ENCODE peak calls at places on chromosomes 11 and 22, in ten cellular contexts. One of them, this sample, is unnamed.

GRCh38 chr22:46587492-46588278 is 32.5 kb upstream of the GRAMD4 start:
- DNase-seq in right lobe of liver: peak
- DNase-seq in dorsolateral prefrontal cortex: no peak
- DNase-seq in WERI-Rb-1: no peak
- DNase-seq in CD8-positive, alpha-beta T cell: no peak
- DNase-seq in lower lobe of right lung: peak
- DNase-seq in colonic mucosa: peak
- DNase-seq in psoas muscle: peak
- DNase-seq in A549: no peak
- DNase-seq in CD8-positive, alpha-beta memory T cell: peak
- DNase-seq in this sample: peak

GRCh38 chr11:102497061-102497460 is 33.5 kb downstream of the MMP7 start:
- DNase-seq in right lobe of liver: no peak
- DNase-seq in dorsolateral prefrontal cortex: no peak
- DNase-seq in WERI-Rb-1: no peak
- DNase-seq in CD8-positive, alpha-beta T cell: no peak
- DNase-seq in lower lobe of right lung: no peak
- DNase-seq in colonic mucosa: no peak
- DNase-seq in psoas muscle: no peak
- DNase-seq in A549: no peak
- DNase-seq in CD8-positive, alpha-beta memory T cell: no peak
- DNase-seq in this sample: no peak

GRCh38 chr11:119531091-119531490 is 108.1 kb upstream of the THY1 start:
- DNase-seq in right lobe of liver: peak
- DNase-seq in dorsolateral prefrontal cortex: peak
- DNase-seq in WERI-Rb-1: no peak
- DNase-seq in CD8-positive, alpha-beta T cell: no peak
- DNase-seq in lower lobe of right lung: no peak
- DNase-seq in colonic mucosa: no peak
- DNase-seq in psoas muscle: no peak
- DNase-seq in A549: no peak
- DNase-seq in CD8-positive, alpha-beta memory T cell: no peak
- DNase-seq in this sample: no peak

GRCh38 chr11:2276999-2277328 is 6.6 kb upstream of the ASCL2 start:
- DNase-seq in right lobe of liver: no peak
- DNase-seq in dorsolateral prefrontal cortex: no peak
- DNase-seq in WERI-Rb-1: peak
- DNase-seq in CD8-positive, alpha-beta T cell: no peak
- DNase-seq in lower lobe of right lung: no peak
- DNase-seq in colonic mucosa: peak
- DNase-seq in psoas muscle: no peak
- DNase-seq in A549: no peak
- DNase-seq in CD8-positive, alpha-beta memory T cell: no peak
- DNase-seq in this sample: no peak

GRCh38 chr11:72446929-72447753 is 12.8 kb upstream of the CLPB start:
- DNase-seq in right lobe of liver: no peak
- DNase-seq in dorsolateral prefrontal cortex: no peak
- DNase-seq in WERI-Rb-1: no peak
- DNase-seq in CD8-positive, alpha-beta T cell: no peak
- DNase-seq in lower lobe of right lung: no peak
- DNase-seq in colonic mucosa: no peak
- DNase-seq in psoas muscle: no peak
- DNase-seq in A549: peak
- DNase-seq in CD8-positive, alpha-beta memory T cell: peak
- DNase-seq in this sample: no peak

GRCh38 chr22:36445158-36445668 is 36.2 kb downstream of the TXN2 start:
- DNase-seq in right lobe of liver: no peak
- DNase-seq in dorsolateral prefrontal cortex: no peak
- DNase-seq in WERI-Rb-1: no peak
- DNase-seq in CD8-positive, alpha-beta T cell: no peak
- DNase-seq in lower lobe of right lung: no peak
- DNase-seq in colonic mucosa: no peak
- DNase-seq in psoas muscle: peak
- DNase-seq in A549: no peak
- DNase-seq in CD8-positive, alpha-beta memory T cell: no peak
- DNase-seq in this sample: no peak

GRCh38 chr11:90288207-90288821 is 65.5 kb upstream of the CHORDC1 start:
- DNase-seq in right lobe of liver: no peak
- DNase-seq in dorsolateral prefrontal cortex: no peak
- DNase-seq in WERI-Rb-1: no peak
- DNase-seq in CD8-positive, alpha-beta T cell: no peak
- DNase-seq in lower lobe of right lung: no peak
- DNase-seq in colonic mucosa: no peak
- DNase-seq in psoas muscle: no peak
- DNase-seq in A549: peak
- DNase-seq in CD8-positive, alpha-beta memory T cell: no peak
- DNase-seq in this sample: no peak

GRCh38 chr11:85961130-85961529 is 105.9 kb downstream of the CCDC83 start:
- DNase-seq in right lobe of liver: no peak
- DNase-seq in dorsolateral prefrontal cortex: no peak
- DNase-seq in WERI-Rb-1: no peak
- DNase-seq in CD8-positive, alpha-beta T cell: no peak
- DNase-seq in lower lobe of right lung: no peak
- DNase-seq in colonic mucosa: no peak
- DNase-seq in psoas muscle: no peak
- DNase-seq in A549: no peak
- DNase-seq in CD8-positive, alpha-beta memory T cell: no peak
- DNase-seq in this sample: no peak

GRCh38 chr22:42282252-42282942 is 11.9 kb upstream of the TCF20 start:
- DNase-seq in right lobe of liver: peak
- DNase-seq in dorsolateral prefrontal cortex: no peak
- DNase-seq in WERI-Rb-1: no peak
- DNase-seq in CD8-positive, alpha-beta T cell: no peak
- DNase-seq in lower lobe of right lung: peak
- DNase-seq in colonic mucosa: no peak
- DNase-seq in psoas muscle: peak
- DNase-seq in A549: no peak
- DNase-seq in CD8-positive, alpha-beta memory T cell: no peak
- DNase-seq in this sample: peak

DNA sequence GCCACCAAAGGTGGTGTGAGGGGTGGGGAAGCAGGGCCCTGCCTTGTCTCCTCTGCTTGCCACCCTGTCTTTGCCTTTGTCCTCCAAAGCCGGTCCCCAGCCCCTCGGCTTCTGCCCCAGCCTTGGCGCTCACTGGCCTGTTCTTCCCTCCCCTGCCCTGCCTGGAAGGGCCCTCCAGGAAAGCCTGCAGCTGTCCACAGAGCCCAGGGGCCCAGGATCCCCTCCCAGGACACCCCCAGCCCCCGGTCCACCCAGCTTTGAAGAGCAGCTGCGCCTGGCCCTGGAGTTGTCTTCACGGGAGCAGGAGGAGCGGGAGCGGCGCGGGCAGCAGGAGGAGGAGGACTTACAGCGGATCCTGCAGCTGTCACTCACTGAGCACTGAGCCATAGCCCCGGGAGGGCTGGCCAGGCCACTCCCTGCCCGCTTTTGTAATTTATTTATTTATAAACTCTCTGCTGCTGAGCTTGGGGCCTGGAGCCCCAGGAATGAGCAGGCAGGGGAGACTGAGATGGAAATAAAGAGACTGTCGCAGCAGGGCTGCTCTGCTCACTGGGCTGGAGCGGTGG is 1.3 kb upstream of the SSH3 start:
- DNase-seq in right lobe of liver: peak
- DNase-seq in dorsolateral prefrontal cortex: peak
- DNase-seq in WERI-Rb-1: peak
- DNase-seq in CD8-positive, alpha-beta T cell: no peak
- DNase-seq in lower lobe of right lung: peak
- DNase-seq in colonic mucosa: peak
- DNase-seq in psoas muscle: peak
- DNase-seq in A549: peak
- DNase-seq in CD8-positive, alpha-beta memory T cell: no peak
- DNase-seq in this sample: peak
- H3K27ac ChIP-seq in right lobe of liver: no peak
- H3K27ac ChIP-seq in dorsolateral prefrontal cortex: peak
- H3K27ac ChIP-seq in WERI-Rb-1: peak
- H3K27ac ChIP-seq in CD8-positive, alpha-beta T cell: no peak
- H3K27ac ChIP-seq in lower lobe of right lung: peak
- H3K27ac ChIP-seq in colonic mucosa: peak
- H3K27ac ChIP-seq in psoas muscle: peak
- H3K27ac ChIP-seq in A549: no peak
- H3K27ac ChIP-seq in CD8-positive, alpha-beta memory T cell: no peak
- H3K27ac ChIP-seq in this sample: peak

DNA sequence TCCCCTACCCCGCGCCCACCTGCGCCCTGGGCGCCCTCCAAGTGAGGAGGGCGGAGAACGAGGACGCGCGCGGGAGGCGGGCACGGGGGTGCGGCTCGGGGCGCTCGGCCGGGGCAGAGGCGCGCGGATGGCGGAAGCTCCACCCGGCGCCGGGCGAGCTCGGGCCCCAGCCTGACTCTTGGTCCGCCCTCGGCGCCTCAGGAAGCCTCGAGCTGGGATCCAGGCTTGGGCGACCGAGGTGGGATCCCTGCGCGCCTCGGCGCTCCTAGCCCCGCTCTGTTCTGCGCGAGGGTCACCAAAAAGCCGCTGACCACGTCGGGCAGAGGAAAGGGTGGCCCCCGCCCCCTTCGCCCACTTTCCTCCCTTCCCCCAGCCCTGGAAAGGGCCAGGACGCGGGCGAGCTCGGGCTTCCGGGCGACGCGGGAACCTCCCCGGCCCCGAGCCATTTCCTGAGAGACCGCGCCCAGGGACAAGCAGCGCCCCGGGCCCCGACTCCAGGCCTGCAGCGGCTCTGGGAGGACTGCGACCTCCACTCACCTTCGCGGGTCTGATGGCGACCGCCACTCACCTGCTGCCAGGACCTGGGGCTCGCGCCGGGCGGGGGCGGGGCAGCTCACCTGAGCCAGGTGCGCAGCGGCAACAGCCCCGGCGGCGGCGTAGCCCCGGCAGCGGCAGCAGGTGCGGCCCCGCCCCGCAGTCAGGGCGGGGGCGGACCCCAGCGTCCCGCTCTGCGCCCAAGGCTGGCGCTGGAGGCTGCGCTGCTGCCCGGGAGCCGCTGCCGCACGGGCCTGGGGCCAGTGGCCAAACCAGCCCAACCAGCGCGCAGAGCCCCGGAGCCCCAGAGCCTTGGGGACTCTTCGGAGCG is 2.2 kb upstream of the SIGIRR start:
- DNase-seq in right lobe of liver: no peak
- DNase-seq in dorsolateral prefrontal cortex: no peak
- DNase-seq in WERI-Rb-1: no peak
- DNase-seq in CD8-positive, alpha-beta T cell: peak
- DNase-seq in lower lobe of right lung: peak
- DNase-seq in colonic mucosa: peak
- DNase-seq in psoas muscle: peak
- DNase-seq in A549: no peak
- DNase-seq in CD8-positive, alpha-beta memory T cell: peak
- DNase-seq in this sample: peak
- H3K4me3 ChIP-seq in right lobe of liver: peak
- H3K4me3 ChIP-seq in dorsolateral prefrontal cortex: no peak
- H3K4me3 ChIP-seq in WERI-Rb-1: peak
- H3K4me3 ChIP-seq in CD8-positive, alpha-beta T cell: peak
- H3K4me3 ChIP-seq in lower lobe of right lung: peak
- H3K4me3 ChIP-seq in colonic mucosa: peak
- H3K4me3 ChIP-seq in psoas muscle: peak
- H3K4me3 ChIP-seq in A549: peak
- H3K4me3 ChIP-seq in CD8-positive, alpha-beta memory T cell: peak
- H3K4me3 ChIP-seq in this sample: peak

GRCh38 chr11:31959711-31960110 is 131.2 kb upstream of the RCN1 start:
- DNase-seq in right lobe of liver: no peak
- DNase-seq in dorsolateral prefrontal cortex: no peak
- DNase-seq in WERI-Rb-1: no peak
- DNase-seq in CD8-positive, alpha-beta T cell: no peak
- DNase-seq in lower lobe of right lung: no peak
- DNase-seq in colonic mucosa: no peak
- DNase-seq in psoas muscle: no peak
- DNase-seq in A549: peak
- DNase-seq in CD8-positive, alpha-beta memory T cell: no peak
- DNase-seq in this sample: no peak
- H3K27ac ChIP-seq in right lobe of liver: no peak
- H3K27ac ChIP-seq in dorsolateral prefrontal cortex: no peak
- H3K27ac ChIP-seq in WERI-Rb-1: no peak
- H3K27ac ChIP-seq in CD8-positive, alpha-beta T cell: no peak
- H3K27ac ChIP-seq in lower lobe of right lung: no peak
- H3K27ac ChIP-seq in colonic mucosa: no peak
- H3K27ac ChIP-seq in psoas muscle: no peak
- H3K27ac ChIP-seq in A549: no peak
- H3K27ac ChIP-seq in CD8-positive, alpha-beta memory T cell: no peak
- H3K27ac ChIP-seq in this sample: no peak

DNA sequence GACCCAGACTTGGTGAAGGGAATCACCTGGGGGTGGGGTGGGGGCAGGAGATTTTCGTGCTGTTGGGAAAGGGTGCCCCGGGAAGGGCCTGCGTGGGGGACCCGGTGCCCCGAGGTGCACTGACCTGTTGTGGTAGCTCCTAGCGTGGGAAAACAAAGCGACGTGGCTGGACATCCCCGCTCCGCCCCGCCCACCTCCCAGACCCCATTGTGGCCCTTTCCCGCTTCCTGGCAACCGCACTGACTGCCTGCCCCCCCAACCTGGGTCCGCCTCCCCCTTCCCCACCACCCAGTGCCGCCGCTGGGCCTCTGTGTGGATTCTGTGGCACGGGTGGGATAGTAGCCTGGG is 2.5 kb upstream of the TYMP start:
- DNase-seq in right lobe of liver: no peak
- DNase-seq in dorsolateral prefrontal cortex: no peak
- DNase-seq in WERI-Rb-1: peak
- DNase-seq in CD8-positive, alpha-beta T cell: no peak
- DNase-seq in lower lobe of right lung: peak
- DNase-seq in colonic mucosa: no peak
- DNase-seq in psoas muscle: no peak
- DNase-seq in A549: no peak
- DNase-seq in CD8-positive, alpha-beta memory T cell: no peak
- DNase-seq in this sample: no peak
- H3K4me3 ChIP-seq in right lobe of liver: peak
- H3K4me3 ChIP-seq in dorsolateral prefrontal cortex: peak
- H3K4me3 ChIP-seq in WERI-Rb-1: peak
- H3K4me3 ChIP-seq in CD8-positive, alpha-beta T cell: peak
- H3K4me3 ChIP-seq in lower lobe of right lung: peak
- H3K4me3 ChIP-seq in colonic mucosa: peak
- H3K4me3 ChIP-seq in psoas muscle: peak
- H3K4me3 ChIP-seq in A549: peak
- H3K4me3 ChIP-seq in CD8-positive, alpha-beta memory T cell: peak
- H3K4me3 ChIP-seq in this sample: peak

GRCh38 chr22:28956506-28956905 is 73.1 kb downstream of the ZNRF3 start:
- DNase-seq in right lobe of liver: no peak
- DNase-seq in dorsolateral prefrontal cortex: no peak
- DNase-seq in WERI-Rb-1: no peak
- DNase-seq in CD8-positive, alpha-beta T cell: no peak
- DNase-seq in lower lobe of right lung: no peak
- DNase-seq in colonic mucosa: no peak
- DNase-seq in psoas muscle: no peak
- DNase-seq in A549: no peak
- DNase-seq in CD8-positive, alpha-beta memory T cell: no peak
- DNase-seq in this sample: no peak
- H3K27ac ChIP-seq in right lobe of liver: no peak
- H3K27ac ChIP-seq in dorsolateral prefrontal cortex: peak
- H3K27ac ChIP-seq in WERI-Rb-1: no peak
- H3K27ac ChIP-seq in CD8-positive, alpha-beta T cell: no peak
- H3K27ac ChIP-seq in lower lobe of right lung: no peak
- H3K27ac ChIP-seq in colonic mucosa: no peak
- H3K27ac ChIP-seq in psoas muscle: no peak
- H3K27ac ChIP-seq in A549: no peak
- H3K27ac ChIP-seq in CD8-positive, alpha-beta memory T cell: no peak
- H3K27ac ChIP-seq in this sample: no peak

DNA sequence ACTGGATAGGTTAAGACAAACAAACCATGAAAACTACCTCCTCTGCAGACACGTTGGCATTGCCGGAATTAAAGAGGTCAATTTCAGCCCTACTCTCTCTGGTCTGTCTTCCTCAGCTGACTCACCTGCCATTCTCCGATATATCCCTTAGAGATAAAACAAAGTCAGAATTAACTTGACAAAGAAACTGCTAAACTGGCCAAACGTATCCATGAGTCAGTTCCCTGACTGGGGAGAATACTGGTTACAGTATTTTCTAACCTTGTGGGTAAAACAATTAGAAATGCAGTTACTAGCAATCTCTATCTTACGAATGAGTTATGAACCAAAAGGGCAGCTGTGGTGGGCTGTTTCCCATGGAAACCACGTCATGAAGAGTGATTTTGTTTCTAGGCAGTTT is 96.2 kb downstream of the RDX start:
- DNase-seq in right lobe of liver: no peak
- DNase-seq in dorsolateral prefrontal cortex: no peak
- DNase-seq in WERI-Rb-1: no peak
- DNase-seq in CD8-positive, alpha-beta T cell: no peak
- DNase-seq in lower lobe of right lung: no peak
- DNase-seq in colonic mucosa: no peak
- DNase-seq in psoas muscle: no peak
- DNase-seq in A549: no peak
- DNase-seq in CD8-positive, alpha-beta memory T cell: no peak
- DNase-seq in this sample: no peak
- H3K4me3 ChIP-seq in right lobe of liver: no peak
- H3K4me3 ChIP-seq in dorsolateral prefrontal cortex: no peak
- H3K4me3 ChIP-seq in WERI-Rb-1: no peak
- H3K4me3 ChIP-seq in CD8-positive, alpha-beta T cell: no peak
- H3K4me3 ChIP-seq in lower lobe of right lung: no peak
- H3K4me3 ChIP-seq in colonic mucosa: no peak
- H3K4me3 ChIP-seq in psoas muscle: no peak
- H3K4me3 ChIP-seq in A549: no peak
- H3K4me3 ChIP-seq in CD8-positive, alpha-beta memory T cell: no peak
- H3K4me3 ChIP-seq in this sample: no peak

This sample was measured in pancreas.